ENCODE peak calls at places on chromosome 14, in four cellular contexts. D is WERI-Rb-1, F is progenitor cell of endocrine pancreas, G is heart left ventricle. X is an unnamed sample.

GRCh38 chr14:40682131-40682913 is 924.4 kb upstream of the LRFN5 start:
- DNase-seq in F (no peak), G (no peak), D (no peak), X (no peak)

GRCh38 chr14:99248761-99249171 is 23.2 kb downstream of the BCL11B start:
- DNase-seq in G (no peak), F (no peak), D (no peak), X (no peak)

GRCh38 chr14:50964683-50965390 is 20.6 kb upstream of the PYGL start:
- DNase-seq in G (peak), D (no peak), F (no peak), X (no peak)

GRCh38 chr14:78721756-78722455 is 551.7 kb downstream of the NRXN3 start:
- DNase-seq in G (no peak), F (no peak), D (peak), X (no peak)

GRCh38 chr14:86072134-86072894 is 542.4 kb downstream of the FLRT2 start:
- DNase-seq in D (no peak), G (no peak), F (no peak), X (no peak)

GRCh38 chr14:43022094-43022800 is 1415.6 kb downstream of the LRFN5 start:
- DNase-seq in G (no peak), D (no peak), F (no peak), X (no peak)

GRCh38 chr14:61566537-61567225 is 128.6 kb upstream of the HIF1A start:
- DNase-seq in D (no peak), F (no peak), G (no peak), X (no peak)

GRCh38 chr14:49875640-49876198 is 17.2 kb upstream of the ARF6 start:
- DNase-seq in F (no peak), G (no peak), D (no peak), X (no peak)

GRCh38 chr14:23022849-23023499 is 11.7 kb downstream of the PSMB5 start:
- DNase-seq in D (peak), F (no peak), G (no peak), X (no peak)

GRCh38 chr14:54805521-54806322 is 96.9 kb downstream of the GCH1 start:
- DNase-seq in F (peak), G (peak), D (peak), X (peak)

GRCh38 chr14:99720941-99721791 is 37.1 kb downstream of the CYP46A1 start:
- DNase-seq in G (no peak), F (no peak), D (no peak), X (no peak)

GRCh38 chr14:20191396-20191795 is 700 bp downstream of the OR11G2 start:
- DNase-seq in D (no peak), F (no peak), G (no peak), X (no peak)

GRCh38 chr14:76699209-76699608 is 62.1 kb upstream of the VASH1 start:
- DNase-seq in D (no peak), F (no peak), G (no peak), X (no peak)

GRCh38 chr14:21311614-21312013 is 31.7 kb downstream of the RPGRIP1 start:
- DNase-seq in G (no peak), D (no peak), F (no peak), X (no peak)

GRCh38 chr14:73273799-73274198 is 36.5 kb downstream of the PAPLN start:
- DNase-seq in G (no peak), F (no peak), D (no peak), X (no peak)

GRCh38 chr14:22836301-22837058 is at the start of gene MMP14:
- DNase-seq in F (peak), G (peak), D (no peak), X (peak)

GRCh38 chr14:24251880-24252288 is 9.5 kb upstream of the TINF2 start:
- DNase-seq in D (no peak), F (no peak), G (no peak), X (no peak)

GRCh38 chr14:54631016-54631415 is 64.1 kb downstream of the SAMD4A start:
- DNase-seq in F (no peak), D (no peak), G (no peak), X (no peak)

GRCh38 chr14:79605863-79606262 is 605.4 kb downstream of the DIO2 start:
- DNase-seq in F (no peak), D (no peak), G (no peak), X (no peak)

GRCh38 chr14:88098128-88098527 is 93.2 kb downstream of the GPR65 start:
- DNase-seq in D (no peak), G (no peak), F (no peak), X (no peak)

GRCh38 chr14:62084020-62084419 is 321.8 kb downstream of the SNAPC1 start:
- DNase-seq in F (no peak), D (no peak), G (no peak), X (no peak)

GRCh38 chr14:50726372-50727107 is 58.4 kb upstream of the SAV1 start:
- DNase-seq in D (no peak), G (no peak), F (no peak), X (no peak)

GRCh38 chr14:58817846-58818245 is 180.1 kb downstream of the DACT1 start:
- DNase-seq in D (no peak), F (no peak), G (no peak), X (no peak)

GRCh38 chr14:71166434-71166833 is 259.2 kb downstream of the PCNX1 start:
- DNase-seq in G (no peak), D (peak), F (no peak), X (no peak)

GRCh38 chr14:88218119-88218915 is 104.8 kb downstream of the KCNK10 start:
- DNase-seq in D (no peak), G (no peak), F (no peak), X (no peak)

GRCh38 chr14:80269338-80269935 is 58.1 kb upstream of the DIO2 start:
- DNase-seq in D (no peak), G (no peak), F (no peak), X (no peak)

GRCh38 chr14:45212231-45212630 is 40.8 kb downstream of the MIS18BP1 start:
- DNase-seq in D (no peak), F (no peak), G (no peak), X (no peak)

GRCh38 chr14:73047808-73048207 is 10.5 kb upstream of the RBM25 start:
- DNase-seq in G (no peak), F (no peak), D (no peak), X (no peak)

GRCh38 chr14:22819191-22819988 is 4.2 kb upstream of the SLC7A7 start:
- DNase-seq in F (no peak), G (no peak), D (no peak), X (peak)

GRCh38 chr14:91357731-91358319 is 59.8 kb downstream of the CCDC88C start:
- DNase-seq in G (no peak), D (no peak), F (no peak), X (no peak)
- TF ChIP-seq CTCF in G (no peak), D (no peak), F (no peak), X (no peak)

GRCh38 chr14:38243696-38244250 is 12.1 kb downstream of the CLEC14A start:
- DNase-seq in G (no peak), D (no peak), F (no peak), X (no peak)

GRCh38 chr14:38233218-38233617 is 22.7 kb downstream of the CLEC14A start:
- DNase-seq in G (no peak), F (no peak), D (no peak), X (no peak)

GRCh38 chr14:38238332-38238731 is 17.6 kb downstream of the CLEC14A start:
- DNase-seq in F (no peak), G (no peak), D (no peak), X (no peak)

DNA sequence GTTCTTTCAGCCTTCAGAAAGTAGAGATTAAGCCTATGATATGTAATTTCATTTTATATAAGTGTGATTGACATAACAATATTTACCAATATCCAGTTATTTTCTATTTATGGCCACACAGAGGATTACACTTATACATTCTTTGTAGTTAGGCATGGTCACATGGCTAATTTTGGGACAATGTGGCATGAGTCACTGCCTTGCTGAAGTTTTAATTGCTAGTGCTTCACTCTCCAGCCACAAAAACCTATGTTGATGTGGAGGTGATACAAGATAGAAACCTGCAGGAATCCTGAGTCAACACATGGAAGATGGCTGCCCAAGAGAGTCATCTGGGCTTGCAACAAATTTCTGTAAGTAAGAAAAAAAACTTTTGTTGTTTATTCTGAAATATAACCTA is 17.0 kb downstream of the CLEC14A start:
- DNase-seq in F (no peak), D (no peak), G (no peak), X (no peak)
- TF ChIP-seq CTCF in F (no peak), D (no peak), G (no peak), X (no peak)

GRCh38 chr14:74508292-74508731 is 14.7 kb downstream of the ISCA2 start:
- DNase-seq in G (peak), D (peak), F (no peak), X (peak)
- TF ChIP-seq CTCF in G (no peak), D (peak), F (peak), X (peak)

DNA sequence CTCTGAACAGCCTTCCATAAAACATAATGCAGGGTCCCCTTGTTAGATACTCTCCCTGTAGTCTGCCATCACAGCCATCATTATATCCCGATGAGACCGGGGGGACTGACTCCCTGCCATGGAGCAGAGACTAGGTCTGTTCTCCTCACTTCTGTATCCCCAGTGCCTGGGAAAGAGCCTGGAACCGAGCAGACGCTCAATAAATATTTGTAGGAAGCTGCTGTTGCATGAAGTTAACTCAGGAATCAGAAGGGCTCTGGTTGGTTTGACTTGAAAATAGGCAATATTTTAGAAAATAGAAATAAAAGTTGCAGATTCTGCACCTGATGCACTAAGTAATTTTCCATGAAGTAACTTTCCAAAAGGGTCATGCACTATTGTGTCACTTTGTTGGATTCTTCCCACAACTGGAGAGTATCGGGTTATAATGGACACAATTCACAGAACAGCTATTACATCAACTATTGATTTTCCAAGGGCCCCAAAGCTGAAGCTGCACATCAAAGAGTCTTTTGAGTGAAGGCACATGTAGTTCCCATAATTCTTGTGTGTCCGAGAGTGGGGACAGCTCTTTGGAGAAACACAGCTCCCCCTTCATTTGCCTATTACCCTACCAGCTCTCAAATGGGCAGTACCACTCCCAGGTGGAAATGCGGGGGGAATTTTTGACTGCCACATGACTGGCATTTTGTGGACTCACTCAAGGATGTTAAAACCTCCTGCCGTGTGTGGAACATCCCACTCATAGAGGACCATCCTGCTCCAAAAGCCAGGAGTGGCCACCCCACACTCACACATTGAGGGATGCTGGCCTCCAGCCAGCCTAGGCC is 18.8 kb downstream of the CLMN start:
- DNase-seq in D (no peak), G (no peak), F (no peak), X (no peak)
- TF ChIP-seq CTCF in D (no peak), G (no peak), F (no peak), X (no peak)

DNA sequence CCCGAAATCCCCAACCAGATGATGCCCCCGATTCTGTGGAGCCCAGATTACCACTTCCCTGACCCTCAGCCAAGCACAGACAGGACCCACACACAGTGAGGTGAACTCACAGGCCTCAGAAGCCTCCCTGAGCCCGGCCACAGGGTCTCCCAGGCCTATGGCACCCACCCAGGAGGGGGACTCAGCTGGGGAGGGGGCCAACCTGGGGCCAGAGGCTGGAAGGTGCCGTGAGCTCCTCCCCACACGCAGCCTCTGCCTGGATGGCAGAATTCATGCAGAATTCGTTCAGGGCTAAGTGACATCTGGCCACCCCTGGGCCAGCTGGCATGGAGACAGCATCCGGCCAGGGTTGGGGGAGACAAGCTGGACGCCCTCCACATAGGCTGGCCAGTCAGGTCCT is 11.8 kb downstream of the TMEM179 start:
- DNase-seq in G (no peak), D (no peak), F (no peak), X (no peak)
- TF ChIP-seq CTCF in G (no peak), D (no peak), F (no peak), X (no peak)

DNA sequence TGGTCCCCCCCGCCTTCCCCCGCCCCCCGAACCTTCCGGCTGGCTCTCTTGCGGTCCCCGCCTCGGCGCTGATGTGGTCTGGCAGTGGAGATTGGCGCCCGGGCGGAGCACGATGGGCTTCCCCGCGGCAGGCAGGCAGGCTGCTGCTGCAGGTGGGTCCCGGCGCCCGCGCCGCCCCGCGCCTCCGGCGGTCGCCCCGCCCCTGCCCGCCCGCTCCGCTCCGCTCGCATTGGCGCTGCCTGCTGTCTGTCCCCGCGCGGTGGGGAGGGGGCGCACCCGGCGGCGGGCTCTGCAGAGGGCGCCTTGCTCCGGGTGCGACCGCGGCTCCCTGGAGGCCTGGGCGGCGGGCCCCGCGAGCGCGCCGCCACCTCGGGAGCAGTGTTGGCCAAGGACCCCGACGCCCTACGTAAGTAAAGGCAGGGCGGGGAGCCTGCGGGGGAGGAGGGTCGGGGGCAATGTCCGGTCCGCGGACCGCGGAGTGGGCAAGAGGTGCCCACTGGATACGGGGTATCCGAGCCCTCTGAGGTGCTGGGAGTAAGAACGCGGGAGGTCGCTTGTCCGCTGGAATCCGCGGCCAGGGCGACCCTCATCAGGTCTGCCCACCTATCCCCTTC is at the start of gene AKAP5:
- DNase-seq in G (peak), D (peak), F (peak), X (peak)
- TF ChIP-seq CTCF in G (no peak), D (no peak), F (no peak), X (no peak)

DNA sequence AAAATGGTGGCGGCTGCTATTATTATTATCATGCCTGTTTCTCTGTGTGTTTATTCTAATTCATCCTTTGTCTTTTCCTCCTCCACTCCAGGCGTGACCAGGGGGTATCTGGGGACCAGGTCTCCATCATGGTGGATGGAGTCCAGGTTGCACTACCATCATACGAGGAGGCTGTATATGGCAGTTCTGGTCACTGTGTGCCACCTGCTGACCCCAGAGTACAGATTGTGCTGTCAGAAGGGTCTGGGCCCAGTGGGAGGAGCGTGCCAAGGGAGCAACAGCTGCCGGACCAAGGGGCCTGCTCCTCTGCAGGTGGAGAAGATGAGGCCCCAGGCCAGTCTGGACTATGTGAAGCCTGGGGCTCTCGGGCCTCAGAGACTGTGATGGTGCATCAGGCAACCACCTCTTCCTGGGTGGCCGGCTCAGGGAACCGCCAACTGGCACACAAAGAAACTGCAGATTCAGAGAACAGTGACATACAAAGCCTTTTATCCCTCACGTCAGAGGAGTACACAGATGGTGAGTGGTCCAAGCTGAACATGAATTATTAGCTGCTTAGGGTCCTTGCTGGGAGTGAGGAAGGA is 58.3 kb upstream of the SRSF5 start:
- DNase-seq in D (peak), F (no peak), G (no peak), X (peak)
- TF ChIP-seq CTCF in D (peak), F (peak), G (no peak), X (peak)